ENCODE peak calls at places on chromosomes 3 and 15, in nine cellular contexts. U is astrocyte of the spinal cord; E is WTC11; N is left lung; R is astrocyte; B is omental fat pad; M is fibroblast of mammary gland; Q is cardiac muscle cell; O is CD4-positive, alpha-beta T cell. S is an unnamed sample.

GRCh38 chr3:153970735-153971347 is 150.3 kb upstream of the ARHGEF26 start:
- DNase-seq in U (peak), E (no peak), N (no peak), R (peak), B (no peak), M (peak), Q (no peak), O (no peak), S (no peak)

GRCh38 chr3:6079518-6080179 is 781.3 kb upstream of the GRM7 start:
- DNase-seq in U (no peak), E (no peak), N (no peak), R (no peak), B (no peak), M (no peak), Q (no peak), O (no peak), S (no peak)

GRCh38 chr15:36358094-36358961 is 221.1 kb upstream of the CDIN1 start:
- DNase-seq in U (peak), E (no peak), N (no peak), R (peak), B (no peak), M (peak), Q (no peak), O (no peak), S (no peak)

GRCh38 chr3:182818296-182818978 is 25.1 kb downstream of the ATP11B start:
- DNase-seq in U (no peak), E (no peak), N (no peak), R (no peak), B (no peak), M (no peak), Q (no peak), O (no peak), S (no peak)

GRCh38 chr3:128427872-128428822 is 38.5 kb downstream of the DNAJB8 start:
- DNase-seq in U (no peak), E (no peak), N (peak), R (no peak), B (no peak), M (no peak), Q (no peak), O (no peak), S (no peak)

GRCh38 chr3:143847787-143848631 is at the start of gene SLC9A9:
- DNase-seq in U (peak), E (peak), N (no peak), R (peak), B (no peak), M (peak), Q (peak), O (no peak), S (peak)

GRCh38 chr15:35654334-35654733 is 108.4 kb upstream of the DPH6 start:
- DNase-seq in U (no peak), E (no peak), N (no peak), R (peak), B (no peak), M (no peak), Q (no peak), O (no peak), S (no peak)

GRCh38 chr3:11238880-11239279 is 33.3 kb upstream of the ATG7 start:
- DNase-seq in U (peak), E (no peak), N (no peak), R (peak), B (no peak), M (peak), Q (no peak), O (no peak), S (no peak)

GRCh38 chr3:46960081-46960701 is 16.4 kb downstream of the CCDC12 start:
- DNase-seq in U (peak), E (no peak), N (no peak), R (peak), B (no peak), M (peak), Q (no peak), O (no peak), S (no peak)

GRCh38 chr3:53354945-53355498 is 7.7 kb upstream of the DCP1A start:
- DNase-seq in U (peak), E (no peak), N (no peak), R (peak), B (no peak), M (no peak), Q (no peak), O (no peak), S (no peak)

GRCh38 chr3:7687428-7688147 is 814.0 kb upstream of the LMCD1 start:
- DNase-seq in U (no peak), E (no peak), N (no peak), R (no peak), B (no peak), M (peak), Q (no peak), O (no peak), S (no peak)

GRCh38 chr3:46693038-46693896 is at the start of gene ALS2CL:
- DNase-seq in U (no peak), E (peak), N (peak), R (no peak), B (peak), M (no peak), Q (peak), O (peak), S (peak)

GRCh38 chr3:119352235-119352634 is 58.1 kb downstream of the ARHGAP31 start:
- DNase-seq in U (peak), E (no peak), N (no peak), R (peak), B (no peak), M (peak), Q (no peak), O (peak), S (no peak)

GRCh38 chr15:46146915-46147314 is 512.1 kb downstream of the SQOR start:
- DNase-seq in U (no peak), E (no peak), N (peak), R (no peak), B (no peak), M (no peak), Q (no peak), O (no peak), S (no peak)

GRCh38 chr3:46097691-46098241 is 70.5 kb upstream of the XCR1 start:
- DNase-seq in U (peak), E (no peak), N (no peak), R (no peak), B (no peak), M (peak), Q (no peak), O (no peak), S (no peak)

GRCh38 chr3:188241883-188242282 is 87.9 kb downstream of the LPP start:
- DNase-seq in U (no peak), E (no peak), N (no peak), R (no peak), B (no peak), M (peak), Q (no peak), O (no peak), S (no peak)

GRCh38 chr15:74976159-74976558 is 19.2 kb upstream of the SCAMP5 start:
- DNase-seq in U (no peak), E (no peak), N (no peak), R (no peak), B (no peak), M (no peak), Q (no peak), O (no peak), S (no peak)

GRCh38 chr3:64108784-64109317 is 85.6 kb upstream of the PSMD6 start:
- DNase-seq in U (no peak), E (no peak), N (no peak), R (no peak), B (no peak), M (no peak), Q (no peak), O (no peak), S (no peak)

GRCh38 chr15:50109086-50109987 is 9.7 kb downstream of the ATP8B4 start:
- DNase-seq in U (peak), E (no peak), N (no peak), R (peak), B (no peak), M (peak), Q (no peak), O (no peak), S (no peak)

GRCh38 chr15:65059931-65060596 is 7.7 kb downstream of the RASL12 start:
- DNase-seq in U (no peak), E (no peak), N (no peak), R (no peak), B (no peak), M (no peak), Q (no peak), O (no peak), S (no peak)

GRCh38 chr15:100759116-100759515 is 120.5 kb upstream of the ALDH1A3 start:
- DNase-seq in U (peak), E (no peak), N (no peak), R (peak), B (no peak), M (peak), Q (no peak), O (no peak), S (no peak)

GRCh38 chr3:56323986-56324420 is 144.3 kb downstream of the ERC2 start:
- DNase-seq in U (peak), E (no peak), N (no peak), R (peak), B (no peak), M (peak), Q (peak), O (no peak), S (no peak)

GRCh38 chr15:60477164-60477563 is 1.8 kb downstream of the ICE2 start:
- DNase-seq in U (no peak), E (no peak), N (no peak), R (peak), B (no peak), M (peak), Q (no peak), O (no peak), S (no peak)

GRCh38 chr3:169091196-169091595 is 572.3 kb downstream of the MECOM start:
- DNase-seq in U (peak), E (no peak), N (no peak), R (peak), B (no peak), M (peak), Q (no peak), O (no peak), S (no peak)

GRCh38 chr3:171284308-171285075 is 175.7 kb downstream of the TNIK start:
- DNase-seq in U (peak), E (no peak), N (no peak), R (peak), B (peak), M (peak), Q (no peak), O (no peak), S (no peak)

GRCh38 chr3:142997330-142997729 is 4.0 kb upstream of the U2SURP start:
- DNase-seq in U (no peak), E (no peak), N (no peak), R (peak), B (no peak), M (no peak), Q (peak), O (no peak), S (no peak)

GRCh38 chr3:171175840-171176239 is 149.3 kb upstream of the SLC2A2 start:
- DNase-seq in U (no peak), E (no peak), N (no peak), R (no peak), B (no peak), M (peak), Q (no peak), O (no peak), S (no peak)

GRCh38 chr3:124007186-124007585 is 15.3 kb upstream of the ROPN1 start:
- DNase-seq in U (no peak), E (no peak), N (no peak), R (peak), B (no peak), M (no peak), Q (no peak), O (no peak), S (no peak)

GRCh38 chr3:127110982-127111693 is 81.8 kb upstream of the PRR23E start:
- DNase-seq in U (no peak), E (no peak), N (no peak), R (no peak), B (no peak), M (no peak), Q (no peak), O (no peak), S (no peak)

GRCh38 chr3:136390574-136390973 is 140.4 kb downstream of the PCCB start:
- DNase-seq in U (no peak), E (no peak), N (no peak), R (no peak), B (no peak), M (no peak), Q (peak), O (no peak), S (no peak)

GRCh38 chr15:84819291-84819768 is 2.2 kb downstream of the ALPK3 start:
- DNase-seq in U (no peak), E (no peak), N (no peak), R (no peak), B (no peak), M (no peak), Q (peak), O (no peak), S (no peak)

GRCh38 chr3:125414671-125415070 is 39.5 kb upstream of the ZNF148 start:
- DNase-seq in U (no peak), E (no peak), N (no peak), R (no peak), B (no peak), M (no peak), Q (no peak), O (no peak), S (no peak)
- TF ChIP-seq CTCF in U (no peak), E (no peak), N (no peak), R (no peak), B (no peak), M (no peak), Q (no peak), O (no peak), S (no peak)

DNA sequence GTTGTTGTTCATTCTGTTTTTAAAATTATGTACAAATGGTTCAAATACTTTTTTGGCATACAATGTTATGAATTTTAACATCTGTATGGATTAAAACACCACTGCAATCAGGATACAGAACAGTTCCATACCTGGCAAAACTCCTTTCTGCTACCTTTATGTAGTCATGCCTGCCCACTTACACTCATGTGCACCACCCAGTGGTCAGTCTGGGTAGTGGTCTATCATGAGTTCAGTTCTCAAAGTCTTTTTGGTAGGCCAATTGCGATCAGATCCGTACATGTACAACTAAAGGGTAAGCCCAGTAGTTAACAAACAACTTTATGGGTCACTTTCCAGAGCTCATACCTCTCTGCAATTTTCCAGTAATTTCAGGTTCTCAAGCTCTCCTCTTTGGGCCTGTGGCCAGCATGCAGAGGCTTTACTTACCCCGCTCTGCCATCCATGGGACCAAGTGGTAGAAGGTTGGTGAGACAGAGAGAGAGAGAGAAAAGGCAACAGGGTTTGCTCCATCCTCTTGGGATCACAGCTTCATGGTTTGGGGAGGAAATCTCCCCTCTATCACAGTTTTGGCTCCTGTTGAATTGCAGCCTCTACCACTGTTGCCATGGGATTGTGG is 63.9 kb upstream of the FAM98B start:
- DNase-seq in U (peak), E (peak), N (no peak), R (peak), B (peak), M (peak), Q (peak), O (peak), S (peak)
- TF ChIP-seq CTCF in U (peak), E (peak), N (peak), R (peak), B (peak), M (peak), Q (peak), O (peak), S (peak)

GRCh38 chr3:49563040-49563578 is 8.8 kb downstream of the BSN start:
- DNase-seq in U (no peak), E (peak), N (peak), R (no peak), B (no peak), M (no peak), Q (no peak), O (no peak), S (no peak)
- TF ChIP-seq CTCF in U (no peak), E (no peak), N (no peak), R (no peak), B (no peak), M (no peak), Q (no peak), O (no peak), S (peak)

GRCh38 chr15:78868366-78868765 is 4.3 kb upstream of the MORF4L1 start:
- DNase-seq in U (no peak), E (no peak), N (no peak), R (no peak), B (no peak), M (no peak), Q (no peak), O (no peak), S (no peak)

GRCh38 chr15:78875107-78875914 is 2.6 kb downstream of the MORF4L1 start:
- DNase-seq in U (peak), E (no peak), N (no peak), R (no peak), B (no peak), M (no peak), Q (no peak), O (no peak), S (no peak)

GRCh38 chr15:78872155-78872971 is at the start of gene MORF4L1:
- DNase-seq in U (peak), E (peak), N (peak), R (peak), B (peak), M (peak), Q (peak), O (peak), S (peak)

GRCh38 chr15:78873796-78874761 is 1.4 kb downstream of the MORF4L1 start:
- DNase-seq in U (no peak), E (no peak), N (no peak), R (peak), B (no peak), M (peak), Q (no peak), O (no peak), S (no peak)

DNA sequence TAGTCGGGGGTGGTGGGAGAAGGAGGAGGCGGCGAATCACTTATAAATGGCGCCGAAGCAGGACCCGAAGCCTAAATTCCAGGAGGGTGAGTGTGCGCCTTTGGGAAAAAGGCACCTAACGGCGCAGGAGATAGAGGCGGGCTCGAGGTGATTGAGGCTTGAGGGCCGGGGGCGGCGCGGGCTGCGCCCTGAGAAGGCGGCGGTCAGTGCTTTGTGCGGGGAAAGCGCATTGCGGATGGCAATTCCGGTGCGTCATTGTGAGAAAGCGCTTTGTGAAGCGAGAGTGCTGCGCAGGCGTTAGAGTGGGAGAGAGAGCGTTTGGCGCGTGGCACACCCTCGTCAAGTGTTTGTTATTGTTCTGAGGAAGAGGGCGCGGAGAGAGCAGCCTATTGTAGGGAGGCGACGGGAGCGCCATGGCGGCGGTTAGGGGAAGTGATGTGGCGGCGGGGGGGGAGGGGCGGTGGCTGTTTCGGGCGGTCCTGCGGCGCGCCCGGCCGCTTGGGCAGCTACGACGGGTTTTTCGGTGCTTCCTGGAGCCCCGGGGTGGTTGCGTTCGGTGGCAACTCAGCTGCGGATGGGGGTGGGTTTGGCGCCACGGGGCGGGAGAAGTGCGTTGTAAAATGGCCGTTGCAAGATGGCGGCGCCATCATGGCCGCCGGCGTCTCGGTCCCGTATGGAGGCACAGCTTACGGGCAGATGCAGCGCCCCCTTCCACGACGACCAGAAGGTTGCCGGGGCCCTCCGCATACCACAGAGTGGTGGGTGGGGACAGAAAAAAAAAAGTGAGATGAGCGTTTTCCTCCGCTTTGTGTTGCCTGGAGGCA is 494 bp downstream of the MORF4L1 start:
- DNase-seq in U (peak), E (peak), N (peak), R (peak), B (peak), M (peak), Q (peak), O (peak), S (peak)
- TF ChIP-seq CTCF in U (peak), E (no peak), N (no peak), R (peak), B (no peak), M (peak), Q (peak), O (peak), S (peak)

DNA sequence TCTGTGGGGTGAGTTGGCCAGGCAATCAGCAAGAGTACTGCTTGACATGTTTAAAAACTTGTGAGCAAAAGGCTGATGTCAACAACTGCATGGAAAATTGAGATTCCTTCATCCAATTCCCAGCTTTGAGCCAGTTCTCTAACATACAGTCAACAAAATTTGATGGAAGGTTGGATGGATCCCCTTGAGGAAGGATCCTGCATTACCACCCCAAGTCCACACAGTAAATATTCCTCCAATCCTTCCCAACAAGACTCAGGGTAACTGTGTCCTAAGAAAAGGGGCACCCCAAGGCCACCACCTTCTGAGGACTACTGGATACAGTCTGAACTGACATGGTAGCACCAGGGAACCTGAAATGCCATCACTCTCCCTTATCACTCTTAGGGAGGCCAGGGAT is 15.1 kb downstream of the GLB1 start:
- DNase-seq in U (no peak), E (no peak), N (no peak), R (no peak), B (no peak), M (no peak), Q (no peak), O (no peak), S (no peak)
- TF ChIP-seq CTCF in U (no peak), E (no peak), N (no peak), R (no peak), B (no peak), M (no peak), Q (no peak), O (no peak), S (no peak)

GRCh38 chr15:25691544-25692430 is 171.3 kb downstream of the ATP10A start:
- DNase-seq in U (peak), E (no peak), N (no peak), R (no peak), B (no peak), M (peak), Q (peak), O (no peak), S (no peak)
- TF ChIP-seq CTCF in U (peak), E (no peak), N (no peak), R (peak), B (no peak), M (peak), Q (peak), O (no peak), S (peak)

S was measured in neural crest cell.